ENCODE peak calls at places on chromosomes 4 and X, in nine cellular contexts. I is cardiac muscle cell; G is IMR-90; W is stimulated activated CD4-positive, alpha-beta T cell treated with anti-CD3 and anti-CD28 coated beads, TNF-alpha, amount 100 ng/mL, for 48 hours; X is activated CD4-positive, alpha-beta memory T cell treated with anti-CD3 and anti-CD28 coated beads for 36 hours; Z is transverse colon; Q is iPS-NIHi11; U is neural progenitor cell; J is NCI-H510A treated with DMSO at 0.1 percent for 48 hours. H is an unnamed sample.

GRCh38 chr4:27357283-27357682 is 496.6 kb downstream of the STIM2 start:
- DNase-seq in I (peak; percentile 9), X (no peak), Z (no peak), Q (no peak), W (no peak), U (no peak), G (no peak), J (peak; percentile 7), H (peak; percentile 45)

GRCh38 chr4:107870916-107871786 is 46.4 kb downstream of the SGMS2 start:
- DNase-seq in I (peak; percentile 51), J (peak; percentile 38), Q (no peak), U (no peak), Z (no peak), G (no peak), W (no peak), X (no peak), H (peak; percentile 37)

GRCh38 chr4:56315543-56315942 is 71.7 kb downstream of the AASDH start:
- DNase-seq in J (no peak), I (no peak), W (no peak), X (no peak), G (no peak), U (no peak), Q (no peak), Z (no peak), H (no peak)

GRCh38 chr4:184756399-184756798 is 22.5 kb upstream of the CENPU start:
- DNase-seq in W (no peak), X (no peak), J (no peak), Q (no peak), I (peak; percentile 94), U (no peak), Z (no peak), G (peak; percentile 47), H (peak; percentile 74)

GRCh38 chr4:133129237-133129636 is 19.9 kb upstream of the PCDH10 start:
- DNase-seq in I (no peak), Q (no peak), Z (no peak), X (no peak), G (no peak), U (no peak), W (no peak), J (no peak), H (peak; percentile 10)

GRCh38 chr4:3451956-3452355 is 10.2 kb downstream of the HGFAC start:
- DNase-seq in G (peak; percentile 79), J (no peak), X (no peak), I (no peak), W (no peak), Z (no peak), U (no peak), Q (no peak), H (peak; percentile 18)

GRCh38 chrX:72247206-72247944 is 8.5 kb upstream of the ERCC6L start:
- DNase-seq in Q (no peak), J (peak; percentile 74), U (no peak), W (no peak), G (peak; percentile 27), I (peak; percentile 60), X (no peak), Z (peak; percentile 77), H (peak; percentile 62)

GRCh38 chr4:78293348-78293747 is 236.2 kb downstream of the FRAS1 start:
- DNase-seq in Z (no peak), X (no peak), I (peak; percentile 77), W (no peak), U (no peak), G (peak; percentile 8), Q (no peak), J (no peak), H (peak; percentile 33)

GRCh38 chr4:45539142-45539814 is 584.6 kb downstream of the GABRG1 start:
- DNase-seq in W (no peak), I (no peak), Z (no peak), X (no peak), Q (no peak), J (no peak), U (no peak), G (no peak), H (no peak)

GRCh38 chr4:150501983-150502382 is 80.0 kb upstream of the MAB21L2 start:
- DNase-seq in I (no peak), G (peak; percentile 60), Z (no peak), W (no peak), Q (no peak), X (no peak), J (no peak), U (no peak), H (no peak)

GRCh38 chr4:62051332-62051731 is 851.2 kb downstream of the ADGRL3 start:
- DNase-seq in Q (no peak), U (no peak), W (no peak), G (no peak), Z (no peak), X (no peak), J (no peak), I (no peak), H (peak; percentile 6)

GRCh38 chr4:52037730-52038108 is 380 bp downstream of the SGCB start:
- DNase-seq in X (peak; percentile 40), W (no peak), G (peak; percentile 33), U (peak; percentile 74), Q (peak; percentile 78), I (peak; percentile 38), J (peak; percentile 70), Z (peak; percentile 21), H (peak; percentile 35)

GRCh38 chr4:122672091-122672490 is 51.2 kb upstream of the IL21 start:
- DNase-seq in G (no peak), X (no peak), Z (no peak), Q (no peak), W (no peak), J (no peak), U (no peak), I (no peak), H (no peak)

GRCh38 chr4:109729155-109729562 is 711 bp downstream of the PLA2G12A start:
- DNase-seq in Q (peak; percentile 16), X (no peak), J (no peak), I (peak; percentile 32), G (peak; percentile 7), U (peak; percentile 11), W (no peak), Z (no peak), H (peak; percentile 16)

GRCh38 chr4:3450643-3451042 is 8.9 kb downstream of the HGFAC start:
- DNase-seq in J (no peak), I (no peak), G (no peak), Z (no peak), W (no peak), U (no peak), Q (no peak), X (no peak), H (no peak)

GRCh38 chr4:2275546-2276251 is 13.8 kb upstream of the MXD4 start:
- DNase-seq in X (no peak), U (no peak), J (no peak), W (no peak), G (no peak), I (no peak), Q (no peak), Z (no peak), H (no peak)

GRCh38 chrX:15350329-15350996 is 15.1 kb upstream of the PIGA start:
- DNase-seq in U (peak; percentile 75), Q (peak; percentile 10), W (no peak), J (no peak), G (no peak), I (peak; percentile 1), X (no peak), Z (no peak), H (no peak)

GRCh38 chrX:115419094-115419493 is 129.6 kb downstream of the LUZP4 start:
- DNase-seq in Q (no peak), U (no peak), I (peak; percentile 31), X (no peak), Z (no peak), G (peak; percentile 13), W (no peak), J (no peak), H (peak; percentile 22)

GRCh38 chr4:163495900-163496299 is 1.4 kb downstream of the TMA16 start:
- DNase-seq in Q (no peak), W (no peak), I (no peak), U (no peak), J (peak; percentile 1), Z (no peak), G (no peak), X (no peak), H (no peak)

GRCh38 chr4:176334066-176334465 is 14.3 kb downstream of the SPCS3 start:
- DNase-seq in I (peak; percentile 16), W (no peak), Z (no peak), U (no peak), Q (no peak), J (no peak), G (no peak), X (no peak), H (no peak)

GRCh38 chrX:24260827-24261550 is 52.9 kb downstream of the SUPT20HL2 start:
- DNase-seq in Z (peak; percentile 39), I (peak; percentile 82), G (peak; percentile 47), U (no peak), W (peak; percentile 13), X (peak; percentile 40), J (no peak), Q (no peak), H (peak; percentile 62)

GRCh38 chrX:11944486-11944885 is 186.4 kb downstream of the MSL3 start:
- DNase-seq in Q (peak; percentile 60), J (peak; percentile 2), G (peak; percentile 64), X (no peak), I (peak; percentile 78), W (no peak), Z (no peak), U (peak; percentile 57), H (peak; percentile 77)

GRCh38 chr4:101393256-101393655 is 45.9 kb upstream of the PPP3CA start:
- DNase-seq in X (peak; percentile 10), Z (no peak), G (peak; percentile 65), W (no peak), I (no peak), J (no peak), U (no peak), Q (peak; percentile 15), H (no peak)

GRCh38 chr4:39616651-39617050 is 22.0 kb downstream of the SMIM14 start:
- DNase-seq in W (no peak), X (no peak), I (peak; percentile 51), G (no peak), Z (no peak), U (no peak), Q (no peak), J (no peak), H (peak; percentile 50)

H was measured in fibroblast of pulmonary artery.